ENCODE peak calls at places on chromosomes 2 and 18, in seven cellular contexts. One of them, this sample, is unnamed. For H3K27me3 and H3K9me3, the result is how much of the 10 kb centered on the place peaks cover.

GRCh38 chr18:40006553-40007073 is 1948.4 kb upstream of the PIK3C3 start:
- DNase-seq in endothelial cell of umbilical vein: no peak
- DNase-seq in astrocyte: no peak
- DNase-seq in GM23248: no peak
- DNase-seq in fibroblast of lung: no peak
- DNase-seq in WERI-Rb-1: no peak
- DNase-seq in AG04450: no peak
- DNase-seq in this sample: peak

GRCh38 chr18:12656671-12657047 is 1.2 kb downstream of the SPIRE1 start:
- DNase-seq in endothelial cell of umbilical vein: peak
- DNase-seq in AG04450: no peak
- DNase-seq in WERI-Rb-1: no peak
- DNase-seq in astrocyte: peak
- DNase-seq in fibroblast of lung: peak
- DNase-seq in GM23248: peak
- DNase-seq in this sample: no peak

GRCh38 chr2:20064841-20065240 is 13.4 kb upstream of the LAPTM4A start:
- DNase-seq in GM23248: no peak
- DNase-seq in astrocyte: no peak
- DNase-seq in endothelial cell of umbilical vein: no peak
- DNase-seq in AG04450: no peak
- DNase-seq in WERI-Rb-1: no peak
- DNase-seq in fibroblast of lung: no peak
- DNase-seq in this sample: no peak

GRCh38 chr2:15787535-15788457 is 152.6 kb upstream of the MYCN start:
- DNase-seq in GM23248: no peak
- DNase-seq in AG04450: no peak
- DNase-seq in astrocyte: no peak
- DNase-seq in fibroblast of lung: no peak
- DNase-seq in WERI-Rb-1: no peak
- DNase-seq in endothelial cell of umbilical vein: no peak
- DNase-seq in this sample: no peak

GRCh38 chr2:239498981-239499633 is 98.3 kb upstream of the HDAC4 start:
- DNase-seq in fibroblast of lung: peak
- DNase-seq in astrocyte: peak
- DNase-seq in GM23248: peak
- DNase-seq in WERI-Rb-1: no peak
- DNase-seq in AG04450: no peak
- DNase-seq in endothelial cell of umbilical vein: no peak
- DNase-seq in this sample: peak

GRCh38 chr2:127479219-127479825 is 47.0 kb downstream of the IWS1 start:
- DNase-seq in GM23248: peak
- DNase-seq in AG04450: peak
- DNase-seq in WERI-Rb-1: no peak
- DNase-seq in endothelial cell of umbilical vein: peak
- DNase-seq in fibroblast of lung: peak
- DNase-seq in astrocyte: peak
- DNase-seq in this sample: no peak

GRCh38 chr2:204339212-204339715 is 206.0 kb upstream of the PARD3B start:
- DNase-seq in endothelial cell of umbilical vein: no peak
- DNase-seq in GM23248: no peak
- DNase-seq in astrocyte: no peak
- DNase-seq in WERI-Rb-1: no peak
- DNase-seq in AG04450: no peak
- DNase-seq in fibroblast of lung: no peak
- DNase-seq in this sample: no peak

GRCh38 chr2:158740591-158740990 is 54.5 kb upstream of the DAPL1 start:
- DNase-seq in endothelial cell of umbilical vein: no peak
- DNase-seq in WERI-Rb-1: no peak
- DNase-seq in GM23248: peak
- DNase-seq in astrocyte: peak
- DNase-seq in AG04450: peak
- DNase-seq in fibroblast of lung: peak
- DNase-seq in this sample: peak

GRCh38 chr18:10265560-10266235 is 188.7 kb upstream of the APCDD1 start:
- DNase-seq in fibroblast of lung: no peak
- DNase-seq in WERI-Rb-1: no peak
- DNase-seq in astrocyte: peak
- DNase-seq in AG04450: no peak
- DNase-seq in GM23248: no peak
- DNase-seq in endothelial cell of umbilical vein: no peak
- DNase-seq in this sample: no peak

GRCh38 chr2:41234093-41234492 is 782.2 kb upstream of the SLC8A1 start:
- DNase-seq in WERI-Rb-1: no peak
- DNase-seq in GM23248: no peak
- DNase-seq in endothelial cell of umbilical vein: no peak
- DNase-seq in astrocyte: no peak
- DNase-seq in AG04450: no peak
- DNase-seq in fibroblast of lung: no peak
- DNase-seq in this sample: no peak

GRCh38 chr18:58671122-58671940 is at the start of gene MALT1:
- DNase-seq in AG04450: peak
- DNase-seq in GM23248: peak
- DNase-seq in astrocyte: peak
- DNase-seq in endothelial cell of umbilical vein: peak
- DNase-seq in WERI-Rb-1: peak
- DNase-seq in fibroblast of lung: peak
- DNase-seq in this sample: peak

GRCh38 chr2:109405833-109406232 is 207.9 kb downstream of the SEPTIN10 start:
- DNase-seq in WERI-Rb-1: no peak
- DNase-seq in GM23248: no peak
- DNase-seq in AG04450: no peak
- DNase-seq in endothelial cell of umbilical vein: no peak
- DNase-seq in fibroblast of lung: no peak
- DNase-seq in astrocyte: no peak
- DNase-seq in this sample: no peak

GRCh38 chr18:12741351-12741750 is 38.5 kb downstream of the PSMG2 start:
- DNase-seq in fibroblast of lung: peak
- DNase-seq in astrocyte: peak
- DNase-seq in endothelial cell of umbilical vein: no peak
- DNase-seq in WERI-Rb-1: no peak
- DNase-seq in GM23248: peak
- DNase-seq in AG04450: no peak
- DNase-seq in this sample: no peak

GRCh38 chr18:43789234-43790000 is 512.1 kb upstream of the SYT4 start:
- DNase-seq in AG04450: no peak
- DNase-seq in astrocyte: peak
- DNase-seq in fibroblast of lung: peak
- DNase-seq in endothelial cell of umbilical vein: peak
- DNase-seq in GM23248: peak
- DNase-seq in WERI-Rb-1: no peak
- DNase-seq in this sample: no peak

GRCh38 chr2:148132400-148132799 is 111.5 kb downstream of the MBD5 start:
- DNase-seq in AG04450: no peak
- DNase-seq in astrocyte: peak
- DNase-seq in fibroblast of lung: peak
- DNase-seq in GM23248: peak
- DNase-seq in endothelial cell of umbilical vein: no peak
- DNase-seq in WERI-Rb-1: no peak
- DNase-seq in this sample: no peak

GRCh38 chr2:100731535-100731981 is 88.4 kb upstream of the NPAS2 start:
- DNase-seq in endothelial cell of umbilical vein: peak
- DNase-seq in astrocyte: peak
- DNase-seq in GM23248: peak
- DNase-seq in fibroblast of lung: peak
- DNase-seq in WERI-Rb-1: no peak
- DNase-seq in AG04450: no peak
- DNase-seq in this sample: peak

GRCh38 chr2:21668078-21668710 is 544.4 kb downstream of the TDRD15 start:
- DNase-seq in astrocyte: no peak
- DNase-seq in WERI-Rb-1: no peak
- DNase-seq in endothelial cell of umbilical vein: no peak
- DNase-seq in AG04450: no peak
- DNase-seq in fibroblast of lung: no peak
- DNase-seq in GM23248: no peak
- DNase-seq in this sample: no peak

GRCh38 chr2:215870088-215870490 is 143.3 kb downstream of the MREG start:
- DNase-seq in astrocyte: peak
- DNase-seq in AG04450: no peak
- DNase-seq in WERI-Rb-1: no peak
- DNase-seq in GM23248: peak
- DNase-seq in fibroblast of lung: peak
- DNase-seq in endothelial cell of umbilical vein: no peak
- DNase-seq in this sample: no peak

GRCh38 chr2:72992734-72993102 is 75.4 kb downstream of the EMX1 start:
- DNase-seq in GM23248: no peak
- DNase-seq in fibroblast of lung: no peak
- DNase-seq in AG04450: no peak
- DNase-seq in astrocyte: no peak
- DNase-seq in WERI-Rb-1: peak
- DNase-seq in endothelial cell of umbilical vein: no peak
- DNase-seq in this sample: no peak

GRCh38 chr2:232626584-232626983 is 6.8 kb upstream of the EFHD1 start:
- DNase-seq in astrocyte: no peak
- DNase-seq in AG04450: no peak
- DNase-seq in WERI-Rb-1: no peak
- DNase-seq in GM23248: no peak
- DNase-seq in endothelial cell of umbilical vein: no peak
- DNase-seq in fibroblast of lung: no peak
- DNase-seq in this sample: no peak

GRCh38 chr2:238654479-238654878 is 193.4 kb upstream of the TWIST2 start:
- DNase-seq in AG04450: no peak
- DNase-seq in WERI-Rb-1: no peak
- DNase-seq in GM23248: no peak
- DNase-seq in endothelial cell of umbilical vein: no peak
- DNase-seq in astrocyte: no peak
- DNase-seq in fibroblast of lung: no peak
- DNase-seq in this sample: no peak

GRCh38 chr2:185813707-185814106 is 75.1 kb downstream of the FSIP2 start:
- DNase-seq in WERI-Rb-1: no peak
- DNase-seq in astrocyte: no peak
- DNase-seq in AG04450: no peak
- DNase-seq in fibroblast of lung: no peak
- DNase-seq in GM23248: no peak
- DNase-seq in endothelial cell of umbilical vein: no peak
- DNase-seq in this sample: no peak

GRCh38 chr2:171225302-171225980 is 64.7 kb upstream of the TLK1 start:
- DNase-seq in fibroblast of lung: peak
- DNase-seq in astrocyte: peak
- DNase-seq in endothelial cell of umbilical vein: peak
- DNase-seq in AG04450: peak
- DNase-seq in GM23248: peak
- DNase-seq in WERI-Rb-1: no peak
- DNase-seq in this sample: peak

GRCh38 chr2:127418300-127419111 is at the start of gene PROC:
- DNase-seq in WERI-Rb-1: no peak
- DNase-seq in fibroblast of lung: no peak
- DNase-seq in GM23248: no peak
- DNase-seq in endothelial cell of umbilical vein: no peak
- DNase-seq in astrocyte: no peak
- DNase-seq in AG04450: no peak
- DNase-seq in this sample: no peak

DNA sequence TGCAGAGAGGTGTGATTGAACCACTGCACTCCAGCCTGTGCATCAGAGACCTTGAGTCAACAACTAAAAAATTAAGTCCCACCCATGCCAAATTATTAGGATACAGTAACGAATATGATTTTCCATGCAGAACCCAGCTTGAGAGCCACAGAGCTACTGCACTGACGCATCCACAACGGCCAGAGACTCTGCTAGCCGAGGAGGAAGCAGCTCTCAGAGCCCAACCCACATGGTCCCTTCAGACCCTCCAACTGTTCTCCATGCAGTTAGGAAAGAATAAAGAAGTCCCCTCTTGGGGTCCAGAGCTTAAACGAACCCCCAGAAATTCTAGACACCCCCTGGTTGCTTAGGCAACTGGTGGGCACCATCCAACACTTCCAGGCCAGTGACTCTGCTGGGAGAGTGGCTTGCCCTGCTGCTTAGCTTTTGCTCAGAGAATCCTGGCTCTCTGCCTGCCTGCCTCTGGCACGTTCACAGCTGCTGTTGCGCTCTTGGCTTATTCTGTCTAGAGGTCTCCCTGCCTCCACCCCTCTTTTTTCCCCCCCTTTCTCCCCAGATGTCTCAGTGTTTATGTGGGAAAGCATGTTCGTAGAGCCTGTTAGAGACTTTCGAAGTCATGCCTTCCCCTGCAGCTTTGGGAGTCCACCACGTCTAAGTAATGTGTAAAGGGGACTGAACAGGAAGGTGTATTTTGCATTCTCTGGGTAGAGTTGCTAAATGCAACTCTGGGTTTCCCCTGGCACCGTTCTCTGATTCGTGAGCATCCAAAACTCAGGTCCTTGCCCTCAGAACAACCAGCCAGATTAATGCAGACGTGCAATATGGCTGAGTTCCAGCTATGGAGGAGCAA is 26.0 kb upstream of the SP3 start:
- DNase-seq in GM23248: peak
- DNase-seq in WERI-Rb-1: no peak
- DNase-seq in fibroblast of lung: peak
- DNase-seq in AG04450: peak
- DNase-seq in endothelial cell of umbilical vein: peak
- DNase-seq in astrocyte: no peak
- DNase-seq in this sample: peak
- H3K4me3 ChIP-seq in GM23248: peak
- H3K4me3 ChIP-seq in WERI-Rb-1: no peak
- H3K4me3 ChIP-seq in fibroblast of lung: no peak
- H3K4me3 ChIP-seq in AG04450: no peak
- H3K4me3 ChIP-seq in endothelial cell of umbilical vein: no peak
- H3K4me3 ChIP-seq in astrocyte: no peak
- H3K4me3 ChIP-seq in this sample: no peak

DNA sequence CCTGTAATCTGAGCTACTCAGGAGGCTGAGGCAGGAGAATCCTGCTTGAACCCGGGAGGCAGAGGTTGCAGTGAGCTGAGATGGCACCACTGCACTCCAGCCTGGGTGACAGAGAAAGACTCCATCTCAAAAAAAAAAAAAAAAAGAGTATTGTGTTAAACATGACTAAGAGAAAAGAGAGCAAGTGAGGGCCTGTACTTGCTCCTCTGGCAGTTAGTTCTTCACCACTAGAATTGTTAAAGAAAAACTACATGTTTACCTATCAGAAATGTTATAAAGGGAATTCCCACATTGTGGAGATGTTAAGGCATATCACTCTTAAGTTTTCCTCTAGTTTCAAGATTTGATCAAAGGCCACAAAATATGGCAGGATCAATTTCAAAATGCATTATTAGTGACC is 75.4 kb upstream of the LRATD1 start:
- DNase-seq in astrocyte: no peak
- DNase-seq in fibroblast of lung: no peak
- DNase-seq in GM23248: no peak
- DNase-seq in AG04450: no peak
- DNase-seq in endothelial cell of umbilical vein: no peak
- DNase-seq in WERI-Rb-1: no peak
- DNase-seq in this sample: no peak
- H3K27me3 ChIP-seq in astrocyte: under half
- H3K27me3 ChIP-seq in fibroblast of lung: under half
- H3K27me3 ChIP-seq in GM23248: under half
- H3K27me3 ChIP-seq in AG04450: under half
- H3K27me3 ChIP-seq in endothelial cell of umbilical vein: under half
- H3K27me3 ChIP-seq in WERI-Rb-1: under half
- H3K27me3 ChIP-seq in this sample: under half

GRCh38 chr2:97985998-97986397 is 9.8 kb downstream of the TMEM131 start:
- DNase-seq in GM23248: no peak
- DNase-seq in fibroblast of lung: no peak
- DNase-seq in AG04450: no peak
- DNase-seq in endothelial cell of umbilical vein: no peak
- DNase-seq in astrocyte: no peak
- DNase-seq in WERI-Rb-1: no peak
- DNase-seq in this sample: no peak
- H3K9me3 ChIP-seq in GM23248: under half
- H3K9me3 ChIP-seq in fibroblast of lung: under half
- H3K9me3 ChIP-seq in AG04450: under half
- H3K9me3 ChIP-seq in endothelial cell of umbilical vein: under half
- H3K9me3 ChIP-seq in astrocyte: under half
- H3K9me3 ChIP-seq in WERI-Rb-1: under half
- H3K9me3 ChIP-seq in this sample: under half

GRCh38 chr2:174327559-174327897 is 7.2 kb upstream of the SP9 start:
- DNase-seq in fibroblast of lung: no peak
- DNase-seq in WERI-Rb-1: no peak
- DNase-seq in astrocyte: no peak
- DNase-seq in AG04450: no peak
- DNase-seq in GM23248: no peak
- DNase-seq in endothelial cell of umbilical vein: no peak
- DNase-seq in this sample: no peak
- H3K4me3 ChIP-seq in fibroblast of lung: no peak
- H3K4me3 ChIP-seq in WERI-Rb-1: no peak
- H3K4me3 ChIP-seq in astrocyte: no peak
- H3K4me3 ChIP-seq in AG04450: no peak
- H3K4me3 ChIP-seq in GM23248: peak
- H3K4me3 ChIP-seq in endothelial cell of umbilical vein: no peak
- H3K4me3 ChIP-seq in this sample: no peak